ENCODE peak calls at places on chromosome 13, in four cellular contexts. K is H1, N is SK-N-SH, H is K562. A is an unnamed sample.
A peak's percentile ranks its signal among the peaks of the same experiment; 100 is the strongest.

GRCh38 chr13:44068169-44068568 is 188.5 kb downstream of the LACC1 start:
- DNase-seq in K (no peak), H (no peak), N (no peak), A (no peak)

GRCh38 chr13:48892311-48892710 is 83.4 kb upstream of the FNDC3A start:
- DNase-seq in H (no peak), K (no peak), N (no peak), A (no peak)

GRCh38 chr13:32468502-32469147 is 40.7 kb upstream of the N4BP2L1 start:
- DNase-seq in N (no peak), K (no peak), H (no peak), A (no peak)

GRCh38 chr13:64158910-64159309 is 2743.3 kb upstream of the PCDH20 start:
- DNase-seq in H (no peak), K (no peak), N (peak; percentile 5), A (no peak)

GRCh38 chr13:85806553-85807175 is 7.4 kb upstream of the SLITRK6 start:
- DNase-seq in H (peak; percentile 4), N (peak; percentile 17), K (no peak), A (no peak)

GRCh38 chr13:66076417-66076816 is 1153.7 kb downstream of the PCDH9 start:
- DNase-seq in N (no peak), K (no peak), H (no peak), A (no peak)

GRCh38 chr13:106468948-106469590 is 66.4 kb downstream of the EFNB2 start:
- DNase-seq in K (no peak), N (no peak), H (no peak), A (no peak)

GRCh38 chr13:101917833-101918755 is 465.6 kb downstream of the ITGBL1 start:
- DNase-seq in H (no peak), K (no peak), N (peak; percentile 73), A (peak; percentile 12)

GRCh38 chr13:102812616-102813287 is 13.8 kb downstream of the BIVM start:
- DNase-seq in H (no peak), N (no peak), K (no peak), A (no peak)

GRCh38 chr13:76829572-76830327 is 56.5 kb downstream of the KCTD12 start:
- DNase-seq in H (no peak), K (no peak), N (no peak), A (no peak)
- TF ChIP-seq JUND in H (no peak), K (no peak), N (no peak), A (no peak)

DNA sequence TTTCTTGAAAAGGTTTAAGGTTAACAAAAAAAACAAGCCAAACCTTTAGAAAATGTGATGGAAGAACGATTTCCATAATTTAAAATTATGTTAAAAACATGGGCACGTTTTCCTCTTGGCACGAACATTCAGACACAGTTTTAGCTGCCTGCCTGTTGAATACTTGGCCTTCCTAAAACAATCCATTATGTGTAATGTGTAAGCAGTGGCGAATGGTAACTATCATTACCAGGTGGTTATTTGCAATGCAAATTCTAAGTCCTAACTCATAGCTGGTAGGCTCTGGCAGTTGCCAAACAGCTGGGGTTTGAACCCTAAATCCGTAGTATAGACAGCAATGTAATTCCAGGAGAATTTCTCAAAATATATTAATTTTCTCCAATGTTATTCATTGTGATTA is 1425.7 kb upstream of the SLC10A2 start:
- DNase-seq in K (no peak), N (no peak), H (no peak), A (no peak)
- TF ChIP-seq JUND in K (no peak), N (no peak), H (no peak), A (no peak)

GRCh38 chr13:59320021-59320420 is 843.7 kb downstream of the DIAPH3 start:
- DNase-seq in K (no peak), H (no peak), N (no peak), A (no peak)

GRCh38 chr13:59319276-59319675 is 844.5 kb downstream of the DIAPH3 start:
- DNase-seq in H (no peak), K (no peak), N (no peak), A (no peak)

GRCh38 chr13:59312776-59313175 is 851.0 kb downstream of the DIAPH3 start:
- DNase-seq in H (no peak), N (no peak), K (no peak), A (no peak)

DNA sequence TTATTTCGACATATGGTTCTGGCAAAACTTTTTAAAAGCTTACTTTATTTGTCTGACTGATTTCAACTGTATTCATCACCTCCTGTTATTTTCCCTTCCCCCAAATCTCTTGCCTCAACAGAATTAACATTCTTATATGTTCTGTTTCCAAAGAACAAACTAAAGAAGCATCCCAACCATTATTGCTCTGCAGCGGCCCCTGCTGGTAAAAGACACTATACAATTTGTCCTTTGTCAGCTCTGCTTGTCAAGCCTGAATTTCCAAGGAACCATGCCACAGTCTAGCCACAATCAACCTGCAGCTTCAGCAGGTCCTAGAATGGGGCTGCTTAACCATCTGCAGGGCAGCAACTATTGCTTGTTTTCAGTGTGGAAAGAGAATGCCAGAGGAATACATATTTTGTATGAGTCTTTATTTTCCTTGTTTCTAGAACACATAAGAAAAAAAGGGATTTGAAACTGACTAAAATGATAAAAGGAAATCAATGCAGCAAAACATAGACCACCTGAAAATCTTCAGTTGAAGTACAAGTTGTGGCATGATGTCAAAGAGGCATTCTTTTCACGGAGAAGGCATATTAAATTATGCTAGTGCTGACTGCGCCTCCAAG is 845.3 kb downstream of the DIAPH3 start:
- DNase-seq in N (peak; percentile 44), K (peak; percentile 34), H (peak; percentile 20), A (peak; percentile 5)
- TF ChIP-seq JUND in N (no peak), K (no peak), H (no peak), A (no peak)

DNA sequence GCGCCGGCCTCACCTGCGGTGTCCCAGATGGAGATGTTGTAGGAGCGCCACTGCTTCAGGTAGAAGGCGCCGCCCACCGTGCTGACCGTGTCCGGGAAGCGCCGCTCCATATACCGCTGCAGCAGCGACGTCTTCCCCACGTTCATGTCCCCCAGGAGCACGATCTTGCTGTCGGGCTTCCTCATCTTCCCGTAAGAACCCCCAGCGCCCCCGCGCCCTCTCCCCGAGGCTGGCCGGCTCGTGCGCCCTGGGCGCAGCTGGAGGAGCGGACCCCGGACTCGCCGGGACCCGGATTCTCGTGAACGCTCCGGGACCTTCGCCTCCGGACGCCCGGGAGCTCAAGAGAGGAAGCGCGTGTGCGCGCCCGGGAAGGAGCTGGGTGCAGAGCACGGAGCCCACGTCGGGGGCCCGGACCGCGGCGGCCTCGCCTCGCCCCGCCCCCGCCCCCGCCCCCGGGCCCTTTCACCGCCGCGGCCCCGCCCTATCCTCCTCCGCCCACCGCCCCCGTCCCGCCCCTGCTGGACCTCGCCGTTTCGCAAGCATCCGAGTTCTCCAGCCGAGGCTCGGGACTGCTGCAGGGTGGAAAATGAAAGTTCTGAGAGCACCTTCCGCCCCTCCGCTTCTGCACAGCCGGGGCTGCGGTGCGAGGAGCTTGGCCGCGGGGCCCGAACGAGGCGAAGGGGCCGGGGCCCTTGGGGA is at the start of gene RAB20:
- DNase-seq in N (peak; percentile 96), K (no peak), H (peak; percentile 91), A (peak; percentile 90)
- TF ChIP-seq JUND in N (no peak), K (no peak), H (no peak), A (no peak)

GRCh38 chr13:24038405-24038804 is 122.1 kb upstream of the SPATA13 start:
- DNase-seq in H (no peak), K (no peak), N (no peak), A (no peak)

GRCh38 chr13:24036115-24036514 is 124.4 kb upstream of the SPATA13 start:
- DNase-seq in N (peak; percentile 55), K (no peak), H (no peak), A (no peak)

GRCh38 chr13:24033527-24034302 is 126.8 kb upstream of the SPATA13 start:
- DNase-seq in N (no peak), K (no peak), H (no peak), A (no peak)

GRCh38 chr13:24032674-24033073 is 127.8 kb upstream of the SPATA13 start:
- DNase-seq in N (no peak), K (no peak), H (no peak), A (no peak)

DNA sequence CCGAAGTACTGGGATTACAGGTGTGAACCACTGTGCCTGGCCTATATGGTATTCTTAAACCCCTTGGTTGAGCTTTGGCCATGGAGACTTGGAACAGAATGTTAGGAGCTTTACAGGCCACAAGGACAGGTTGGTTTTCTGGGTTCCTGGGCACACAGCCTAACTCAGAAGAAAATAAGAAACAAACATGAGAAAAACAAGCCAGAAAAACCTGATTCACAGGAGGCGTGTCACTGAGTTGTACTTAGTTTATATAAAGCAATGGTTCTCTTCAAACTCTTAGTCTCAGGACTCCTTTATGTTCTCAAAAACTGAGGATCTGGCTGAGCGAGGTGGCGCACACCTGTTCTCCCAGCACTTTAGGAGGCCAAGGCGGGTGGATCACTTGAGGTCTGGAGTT is 125.1 kb upstream of the SPATA13 start:
- DNase-seq in K (no peak), H (no peak), N (no peak), A (peak; percentile 59)
- TF ChIP-seq JUND in K (no peak), H (no peak), N (no peak), A (no peak)

DNA sequence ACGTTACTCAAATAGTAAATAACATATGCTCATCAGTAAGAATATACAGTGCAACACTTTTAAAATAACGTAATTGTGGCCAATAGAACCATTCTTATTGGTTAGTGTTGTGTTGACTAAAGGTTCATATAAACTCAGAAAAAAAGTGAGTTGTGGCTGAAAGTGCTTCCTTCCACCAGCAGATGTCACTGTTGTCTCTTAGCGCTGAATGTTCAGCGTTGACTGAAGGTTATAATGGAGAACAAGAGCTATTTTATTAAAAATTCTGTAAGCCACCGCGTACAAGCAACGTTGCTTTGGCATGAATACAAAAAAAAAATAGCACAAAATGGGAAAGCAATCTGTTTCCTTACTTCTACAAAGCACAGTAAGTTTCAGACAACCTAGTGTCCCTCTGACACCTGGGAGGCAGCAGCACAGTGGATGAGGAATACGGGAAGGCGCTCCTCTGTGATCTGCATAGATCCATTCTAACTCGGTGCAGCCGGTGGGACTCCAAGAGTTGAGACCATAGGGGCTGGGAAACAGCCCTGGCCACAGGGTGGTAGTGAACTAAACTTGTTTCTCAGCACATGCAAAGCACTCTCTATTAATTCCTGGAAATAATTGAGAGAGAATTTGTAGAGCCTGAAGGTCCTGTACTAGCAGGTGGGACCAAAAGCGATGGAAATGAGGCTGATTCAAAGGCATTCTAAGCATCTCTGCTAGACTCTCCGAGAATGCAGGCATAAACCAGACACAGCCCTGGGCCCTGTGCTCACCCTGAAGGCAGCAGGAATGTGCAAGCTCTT is 23.9 kb upstream of the OXGR1 start:
- DNase-seq in H (peak; percentile 17), K (no peak), N (peak; percentile 41), A (peak; percentile 66)
- TF ChIP-seq JUND in H (no peak), K (no peak), N (no peak), A (no peak)

GRCh38 chr13:113096052-113096744 is 9.4 kb upstream of the F7 start:
- DNase-seq in K (no peak), N (no peak), H (no peak), A (no peak)
- TF ChIP-seq JUND in K (no peak), N (no peak), H (no peak), A (no peak)

DNA sequence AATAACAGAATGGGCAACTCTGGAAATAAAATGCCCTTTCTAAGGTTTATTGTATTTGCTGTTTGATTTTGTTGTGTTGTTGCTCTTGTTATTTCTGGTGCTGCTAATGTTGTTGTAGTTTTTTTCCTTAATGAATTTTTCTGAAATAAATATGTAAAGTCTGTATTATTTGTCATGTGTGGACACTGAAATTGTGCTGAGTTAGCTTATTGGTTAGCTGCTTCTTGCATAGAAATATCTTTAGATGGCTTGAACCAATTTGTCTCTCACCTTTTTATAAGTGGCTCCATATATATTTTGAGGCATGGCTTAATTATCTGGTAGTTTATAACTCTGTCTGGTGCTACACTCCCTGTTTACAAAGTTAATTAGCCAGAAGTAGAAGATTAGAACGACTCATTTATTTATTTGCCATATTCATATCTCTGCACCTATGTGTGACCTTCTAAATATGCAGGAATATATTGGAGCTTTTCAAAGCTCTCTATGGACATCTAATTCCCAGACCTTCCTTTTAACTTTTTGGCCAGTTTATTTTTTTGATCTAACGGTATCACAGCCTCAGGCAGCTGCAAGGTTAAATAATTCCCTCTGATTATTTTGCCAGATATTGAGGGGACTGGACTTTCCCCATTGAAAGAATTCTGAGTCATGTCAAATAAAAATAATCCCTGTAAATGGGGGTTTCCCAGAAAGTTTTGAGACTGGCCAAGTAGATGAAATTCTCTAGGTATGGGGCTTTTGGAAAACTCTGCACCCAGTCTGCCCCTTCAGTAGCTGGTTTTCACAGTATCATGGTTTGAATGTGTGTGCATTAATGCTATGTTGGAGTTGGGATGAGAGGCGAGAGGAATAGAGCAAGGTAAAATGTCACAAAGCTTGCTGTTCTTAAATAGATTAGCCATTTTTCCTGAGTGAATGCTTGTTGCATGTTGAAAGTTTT is 1331.7 kb upstream of the MIR17HG start:
- DNase-seq in K (no peak), N (no peak), H (no peak), A (no peak)
- TF ChIP-seq JUND in K (no peak), N (no peak), H (no peak), A (no peak)

A was measured in T47D.